ENCODE peak calls at places on chromosomes 12 and 14, in six cellular contexts. H is neuronal stem cell, I is IMR-90, L is H1, S is trophoblast cell, A is mesendoderm. Q is an unnamed sample.
A peak's percentile ranks its signal among the peaks of the same experiment; 100 is the strongest.

GRCh38 chr12:54431911-54432814 is 13.1 kb upstream of the ITGA5 start:
- DNase-seq in H (no peak), I (peak; percentile 80), L (no peak), S (peak; percentile 99), A (peak; percentile 99), Q (peak; percentile 85)

GRCh38 chr14:67166450-67166853 is 22.8 kb upstream of the GARIN2 start:
- DNase-seq in H (peak; percentile 41), I (peak; percentile 58), L (no peak), S (peak; percentile 75), A (peak; percentile 59), Q (peak; percentile 49)

GRCh38 chr14:52922656-52923055 is 28.2 kb downstream of the FERMT2 start:
- DNase-seq in H (no peak), I (peak; percentile 69), L (no peak), S (peak; percentile 81), A (no peak), Q (peak; percentile 58)

GRCh38 chr12:2613674-2614073 is 181.1 kb upstream of the FKBP4 start:
- DNase-seq in H (no peak), I (peak; percentile 99), L (no peak), S (peak; percentile 76), A (no peak), Q (peak; percentile 97)

GRCh38 chr14:24367506-24368214 is at the start of gene NFATC4:
- DNase-seq in H (peak; percentile 90), I (peak; percentile 96), L (no peak), S (peak; percentile 51), A (peak; percentile 98), Q (peak; percentile 98)

GRCh38 chr14:34993444-34993843 is 10.7 kb downstream of the SRP54 start:
- DNase-seq in H (no peak), I (no peak), L (no peak), S (no peak), A (no peak), Q (no peak)

GRCh38 chr14:74634964-74635363 is 22.9 kb upstream of the LTBP2 start:
- DNase-seq in H (no peak), I (no peak), L (no peak), S (no peak), A (no peak), Q (no peak)

GRCh38 chr12:69102856-69103255 is 136.5 kb upstream of the CPSF6 start:
- DNase-seq in H (no peak), I (no peak), L (no peak), S (no peak), A (no peak), Q (no peak)

GRCh38 chr12:2248901-2249381 is 196.2 kb downstream of the CACNA1C start:
- DNase-seq in H (no peak), I (peak; percentile 80), L (no peak), S (no peak), A (no peak), Q (peak; percentile 78)

GRCh38 chr14:101369194-101369915 is 191.9 kb upstream of the DIO3 start:
- DNase-seq in H (no peak), I (no peak), L (no peak), S (no peak), A (no peak), Q (no peak)

GRCh38 chr14:34682787-34683321 is 31.5 kb downstream of the CFL2 start:
- DNase-seq in H (no peak), I (no peak), L (no peak), S (no peak), A (no peak), Q (peak; percentile 24)

GRCh38 chr12:14367097-14367661 is 1.7 kb downstream of the ATF7IP start:
- DNase-seq in H (no peak), I (peak; percentile 32), L (no peak), S (peak; percentile 85), A (no peak), Q (peak; percentile 84)

GRCh38 chr12:25126086-25126485 is 68.9 kb downstream of the DNAI7 start:
- DNase-seq in H (no peak), I (no peak), L (no peak), S (peak; percentile 81), A (no peak), Q (no peak)

GRCh38 chr12:52186135-52186840 is 5.5 kb downstream of the KRT80 start:
- DNase-seq in H (no peak), I (peak; percentile 87), L (no peak), S (peak; percentile 58), A (peak; percentile 95), Q (peak; percentile 86)

GRCh38 chr14:32329146-32329545 is at the start of gene AKAP6:
- DNase-seq in H (peak; percentile 72), I (no peak), L (no peak), S (no peak), A (peak; percentile 64), Q (peak; percentile 30)

GRCh38 chr14:99735189-99736135 is 51.4 kb downstream of the CYP46A1 start:
- DNase-seq in H (no peak), I (no peak), L (no peak), S (no peak), A (no peak), Q (no peak)

GRCh38 chr12:131684015-131684725 is 26.7 kb upstream of the SFSWAP start:
- DNase-seq in H (no peak), I (no peak), L (no peak), S (no peak), A (no peak), Q (no peak)

GRCh38 chr12:51098611-51099010 is 15.2 kb upstream of the CSRNP2 start:
- DNase-seq in H (no peak), I (peak; percentile 37), L (no peak), S (no peak), A (no peak), Q (no peak)

GRCh38 chr12:29640589-29641345 is 143.0 kb downstream of the TMTC1 start:
- DNase-seq in H (no peak), I (peak; percentile 68), L (no peak), S (no peak), A (peak; percentile 84), Q (peak; percentile 70)

DNA sequence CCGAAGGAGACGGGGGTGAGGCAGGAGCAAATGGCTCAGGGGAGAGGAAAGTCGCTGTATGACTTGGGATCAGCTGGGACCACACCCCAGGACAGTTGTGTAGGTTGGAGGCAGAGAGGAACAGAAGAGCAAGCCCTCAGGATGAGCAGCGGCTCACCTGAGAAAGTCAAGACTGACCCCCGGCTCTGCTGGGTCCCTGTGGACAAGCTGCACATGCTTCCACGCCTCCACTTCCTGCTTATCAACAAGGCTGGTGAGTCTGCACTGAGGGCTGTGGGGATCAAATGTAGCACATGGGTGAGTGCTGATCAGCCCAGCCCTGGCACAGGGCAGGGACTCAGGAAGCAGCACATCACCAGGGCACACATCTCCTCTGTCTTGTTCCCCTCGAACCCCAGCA is 92.1 kb downstream of the CHGA start:
- DNase-seq in H (no peak), I (no peak), L (no peak), S (no peak), A (no peak), Q (no peak)
- H3K4me1 ChIP-seq in H (peaks cover 17% of the 10 kb centered on the region), I (no peaks in the 10 kb centered on the region), L (peaks cover 15% of the 10 kb centered on the region), S (no peaks in the 10 kb centered on the region), A (no peaks in the 10 kb centered on the region), Q (peaks cover 21% of the 10 kb centered on the region)

DNA sequence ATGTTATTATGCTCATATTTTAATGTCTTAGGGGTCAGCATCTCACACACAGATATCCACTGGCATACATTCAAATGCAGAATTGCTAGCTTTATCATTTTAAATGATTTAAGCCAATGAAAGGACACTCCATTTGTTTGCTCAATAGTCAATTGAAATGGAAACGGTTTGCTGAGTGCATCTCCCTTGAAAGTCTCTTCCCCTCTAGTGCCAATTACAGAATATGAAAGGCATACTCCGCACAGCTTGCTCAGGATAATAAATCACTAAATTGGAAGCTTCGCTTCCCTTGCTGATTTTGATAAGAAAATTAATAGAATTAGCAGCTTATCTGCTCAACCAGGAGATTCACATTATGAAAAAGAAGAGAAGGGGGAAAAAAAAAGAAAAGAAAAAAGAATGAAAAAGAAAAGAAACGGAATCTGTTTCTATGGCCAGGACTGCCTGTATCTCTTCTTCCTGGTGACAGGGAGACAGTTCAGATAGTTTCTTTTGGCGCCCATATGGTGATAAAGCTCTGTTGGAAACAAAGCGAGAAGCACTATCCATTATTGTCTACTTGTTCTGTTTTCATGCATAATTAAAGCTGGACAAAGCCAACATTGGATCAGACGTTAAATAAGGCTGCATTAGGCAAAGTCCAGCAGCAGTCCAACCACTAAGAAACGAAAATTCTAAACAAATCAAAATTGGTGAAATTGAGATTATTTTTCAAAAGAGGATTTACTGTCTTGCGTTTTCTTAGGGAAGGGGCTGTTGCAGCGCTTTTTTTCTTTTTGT is 225.0 kb downstream of the GXYLT1 start:
- DNase-seq in H (no peak), I (no peak), L (no peak), S (no peak), A (no peak), Q (no peak)
- H3K4me3 ChIP-seq in H (no peak overlapping the region), I (no peak overlapping the region), L (peak overlapping the region; percentile 46), S (no peak overlapping the region), A (no peak overlapping the region), Q (no peak overlapping the region)

DNA sequence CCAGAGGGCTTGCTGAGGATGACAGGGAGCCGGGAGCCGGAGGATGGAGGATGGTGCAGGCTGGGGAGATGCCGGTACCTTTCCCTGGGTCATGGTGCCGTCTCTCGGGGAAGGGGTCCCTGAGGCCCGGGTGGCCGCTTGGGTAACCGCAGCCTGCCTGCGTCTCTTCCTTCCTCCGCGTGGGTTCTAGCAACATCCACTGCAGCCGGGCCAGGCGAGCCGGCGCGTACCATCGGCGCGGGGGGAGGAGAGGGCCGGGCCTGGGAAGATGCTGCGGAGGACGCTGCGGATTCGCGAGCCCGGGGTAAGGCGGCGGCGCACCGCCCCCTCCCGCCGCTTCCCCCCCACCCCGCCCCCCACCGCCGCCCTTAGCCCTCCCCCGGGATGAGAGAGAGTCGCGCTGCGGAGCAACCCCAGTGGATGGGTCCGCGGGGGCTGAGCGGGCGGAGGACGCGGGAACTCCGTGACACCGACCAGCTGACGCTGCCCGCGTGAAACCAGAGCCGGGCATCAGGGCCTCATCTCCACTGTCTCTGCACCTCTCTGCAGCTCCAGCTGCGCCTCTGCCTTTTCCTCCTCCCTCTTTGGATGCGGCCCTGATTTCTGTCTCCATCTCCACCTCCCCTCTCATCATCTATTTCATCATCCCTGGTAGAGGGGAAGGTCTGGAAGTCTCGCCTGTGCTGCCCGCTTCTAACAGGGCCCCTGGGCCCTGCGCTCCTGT is at the start of gene FAIM2:
- DNase-seq in H (no peak), I (peak; percentile 82), L (no peak), S (no peak), A (no peak), Q (peak; percentile 44)
- H2BK120ac ChIP-seq in H (no peak within 1 kb of the TSS), I (peak within 1 kb of the TSS; percentile 48), L (no peak within 1 kb of the TSS), S (no peak within 1 kb of the TSS), A (no peak within 1 kb of the TSS), Q (no peak within 1 kb of the TSS)

GRCh38 chr12:6944381-6945186 is 762 bp downstream of the C12orf57 start:
- DNase-seq in H (peak; percentile 86), I (peak; percentile 92), L (no peak), S (peak; percentile 99), A (peak; percentile 97), Q (peak; percentile 95)

GRCh38 chr12:6943719-6944380 is at the start of the genes C12orf57 and RNU7-1:
- DNase-seq in H (peak; percentile 76), I (peak; percentile 89), L (no peak), S (peak; percentile 95), A (peak; percentile 99), Q (peak; percentile 96)

GRCh38 chr12:6946033-6946919 is 2.5 kb downstream of the C12orf57 start:
- DNase-seq in H (no peak), I (no peak), L (no peak), S (peak; percentile 97), A (peak; percentile 99), Q (no peak)

GRCh38 chr12:6946920-6947374 is 3.1 kb downstream of the C12orf57 start:
- DNase-seq in H (no peak), I (no peak), L (no peak), S (no peak), A (peak; percentile 25), Q (no peak)

DNA sequence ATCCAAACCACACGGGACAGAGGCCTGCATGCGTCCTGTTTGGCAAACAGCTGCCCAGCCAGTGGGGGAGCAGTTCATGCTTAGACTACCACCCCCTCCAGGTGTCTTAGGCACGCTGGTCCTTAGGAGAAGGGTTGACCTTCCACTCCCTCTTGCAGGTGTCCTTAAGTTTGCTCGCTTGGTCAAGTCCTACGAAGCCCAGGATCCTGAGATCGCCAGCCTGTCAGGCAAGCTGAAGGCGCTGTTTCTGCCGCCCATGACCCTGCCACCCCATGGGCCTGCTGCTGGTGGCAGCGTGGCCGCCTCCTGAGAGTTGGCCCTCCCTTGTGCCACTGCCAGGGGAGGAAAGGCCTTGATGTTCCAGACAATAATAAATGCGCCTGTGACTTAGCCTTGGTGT is 1.8 kb downstream of the C12orf57 start:
- DNase-seq in H (no peak), I (no peak), L (no peak), S (no peak), A (peak; percentile 42), Q (no peak)
- H3K4me1 ChIP-seq in H (peaks cover 11% of the 10 kb centered on the region), I (peaks cover 5% of the 10 kb centered on the region), L (peaks cover 20% of the 10 kb centered on the region), S (peaks cover 11% of the 10 kb centered on the region), A (peaks cover 2% of the 10 kb centered on the region), Q (peaks cover 33% of the 10 kb centered on the region)

Q was measured in mesenchymal stem cell.